ENCODE peak calls at places on chromosomes 6 and 20, in seven cellular contexts. F, R, B, O, C, H and A are unnamed samples.

GRCh38 chr20:2760381-2761305 is 39.8 kb downstream of the CPXM1 start:
- DNase-seq in F (no peak), R (no peak), B (no peak), O (no peak), C (no peak), H (no peak), A (no peak)

GRCh38 chr6:30888472-30889137 is 4.3 kb downstream of the DDR1 start:
- DNase-seq in F (no peak), R (no peak), B (no peak), O (no peak), C (no peak), H (peak; percentile 35), A (no peak)

GRCh38 chr6:146190581-146190980 is 161.7 kb downstream of the GRM1 start:
- DNase-seq in F (no peak), R (no peak), B (no peak), O (no peak), C (no peak), H (no peak), A (no peak)

GRCh38 chr6:21003780-21004541 is 469.7 kb downstream of the CDKAL1 start:
- DNase-seq in F (no peak), R (no peak), B (no peak), O (peak; percentile 29), C (no peak), H (peak; percentile 88), A (peak; percentile 58)

GRCh38 chr6:56076033-56076432 is 171.3 kb downstream of the COL21A1 start:
- DNase-seq in F (no peak), R (no peak), B (no peak), O (no peak), C (no peak), H (no peak), A (no peak)

GRCh38 chr6:104537185-104537584 is 322.5 kb downstream of the HACE1 start:
- DNase-seq in F (no peak), R (no peak), B (no peak), O (no peak), C (no peak), H (peak; percentile 56), A (no peak)

GRCh38 chr20:36480456-36481048 is 60.8 kb upstream of the MYL9 start:
- DNase-seq in F (no peak), R (no peak), B (no peak), O (no peak), C (no peak), H (no peak), A (no peak)

GRCh38 chr20:42024653-42025052 is 406.5 kb upstream of the CHD6 start:
- DNase-seq in F (no peak), R (no peak), B (no peak), O (peak; percentile 44), C (peak; percentile 29), H (no peak), A (peak; percentile 4)

GRCh38 chr20:62646851-62647520 is 4.7 kb downstream of the SLCO4A1 start:
- DNase-seq in F (no peak), R (no peak), B (no peak), O (peak; percentile 67), C (no peak), H (no peak), A (peak; percentile 48)

GRCh38 chr6:89459501-89459900 is 26.5 kb downstream of the ANKRD6 start:
- DNase-seq in F (no peak), R (no peak), B (no peak), O (no peak), C (no peak), H (no peak), A (no peak)

GRCh38 chr6:130575971-130576370 is 210.2 kb downstream of the TMEM200A start:
- DNase-seq in F (no peak), R (no peak), B (no peak), O (peak; percentile 34), C (no peak), H (no peak), A (peak; percentile 85)

GRCh38 chr20:20204326-20204725 is 152.0 kb downstream of the CFAP61 start:
- DNase-seq in F (no peak), R (no peak), B (no peak), O (no peak), C (no peak), H (no peak), A (no peak)

GRCh38 chr20:45890077-45890996 is 671 bp downstream of the NEURL2 start:
- DNase-seq in F (peak; percentile 75), R (peak; percentile 75), B (peak; percentile 83), O (no peak), C (peak; percentile 87), H (peak; percentile 76), A (peak; percentile 35)

GRCh38 chr20:15252289-15252688 is 914.9 kb upstream of the FLRT3 start:
- DNase-seq in F (no peak), R (no peak), B (no peak), O (no peak), C (no peak), H (no peak), A (no peak)

GRCh38 chr20:17652411-17652810 is 29.6 kb downstream of the RRBP1 start:
- DNase-seq in F (no peak), R (peak; percentile 26), B (no peak), O (no peak), C (no peak), H (no peak), A (no peak)

GRCh38 chr6:116373300-116373699 is 2.6 kb downstream of the DSE start:
- DNase-seq in F (no peak), R (no peak), B (no peak), O (no peak), C (no peak), H (no peak), A (no peak)

GRCh38 chr6:139028242-139028657 is 295 bp upstream of the ABRACL start:
- DNase-seq in F (no peak), R (no peak), B (no peak), O (no peak), C (no peak), H (peak; percentile 48), A (no peak)

GRCh38 chr20:32034581-32035397 is 17.3 kb upstream of the HCK start:
- DNase-seq in F (no peak), R (no peak), B (peak; percentile 51), O (no peak), C (no peak), H (peak; percentile 33), A (peak; percentile 56)

GRCh38 chr6:71675386-71675785 is 211.0 kb upstream of the RIMS1 start:
- DNase-seq in F (no peak), R (no peak), B (no peak), O (no peak), C (no peak), H (no peak), A (no peak)

GRCh38 chr6:71678081-71678480 is 208.3 kb upstream of the RIMS1 start:
- DNase-seq in F (no peak), R (no peak), B (no peak), O (no peak), C (no peak), H (no peak), A (no peak)

GRCh38 chr6:71681234-71681867 is 205.0 kb upstream of the RIMS1 start:
- DNase-seq in F (no peak), R (no peak), B (no peak), O (no peak), C (no peak), H (no peak), A (no peak)

DNA sequence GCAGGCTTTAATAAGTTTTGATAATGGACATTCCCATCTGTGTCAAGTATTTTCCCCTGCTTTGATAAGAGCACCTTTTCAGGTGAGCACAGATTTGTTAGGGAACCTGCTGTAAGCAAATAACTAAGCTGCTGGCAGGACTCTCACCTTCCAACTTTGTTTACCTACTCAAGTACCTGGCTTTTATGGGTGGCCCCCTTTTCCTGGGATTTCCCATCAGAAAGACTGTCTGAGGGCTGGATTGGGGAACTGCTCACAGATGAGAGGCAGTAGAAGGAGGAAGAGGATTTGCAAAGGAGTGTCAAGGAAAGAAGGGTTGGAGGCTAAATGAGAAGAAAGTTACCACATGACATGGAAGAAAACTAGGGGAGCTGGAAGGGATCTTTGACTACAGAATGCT is 210.1 kb upstream of the RIMS1 start:
- DNase-seq in F (no peak), R (no peak), B (no peak), O (no peak), C (no peak), H (no peak), A (no peak)
- TF ChIP-seq CTCF in F (no peak), R (no peak), B (no peak), O (no peak), C (no peak), H (no peak), A (no peak)

DNA sequence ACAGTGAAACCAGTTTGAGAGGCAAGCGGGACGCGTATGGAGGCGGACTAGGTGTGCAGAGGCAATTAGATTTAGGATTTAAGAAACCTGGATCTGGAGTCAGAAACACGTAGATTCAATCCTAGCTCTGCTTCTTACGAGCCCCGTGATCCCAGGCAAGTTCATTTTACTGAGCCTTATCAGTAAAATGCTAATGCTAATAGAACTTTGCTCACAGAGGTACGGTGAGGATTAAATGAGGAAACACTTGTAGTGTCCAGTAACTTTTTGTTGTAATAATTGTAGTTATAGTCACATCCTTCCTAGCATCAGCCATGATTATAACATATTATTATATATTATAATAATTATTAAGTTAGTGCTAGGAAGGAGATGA is 21.2 kb downstream of the DEF6 start:
- DNase-seq in F (no peak), R (no peak), B (no peak), O (no peak), C (no peak), H (no peak), A (no peak)
- H3K4me3 ChIP-seq in F (peak overlapping the region; percentile 68), R (peak overlapping the region; percentile 64), B (no peak overlapping the region), O (no peak overlapping the region), C (peak overlapping the region; percentile 40), H (peak overlapping the region; percentile 66), A (no peak overlapping the region)

DNA sequence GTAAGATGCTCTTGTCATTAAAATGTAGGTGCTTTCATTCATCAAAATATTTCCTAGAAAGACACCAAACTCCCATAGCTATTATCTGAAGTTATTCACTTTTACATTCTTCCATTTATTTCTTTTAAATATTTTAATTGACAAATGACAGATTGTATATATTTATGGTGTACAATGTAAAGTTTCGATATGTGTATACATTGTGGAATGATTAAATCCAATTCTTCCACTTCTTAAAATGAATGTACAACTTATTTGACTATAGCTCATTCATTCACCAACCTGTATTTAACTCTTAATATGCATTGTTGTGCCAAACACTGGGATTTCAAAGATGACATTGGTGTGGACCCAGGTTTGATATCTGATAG is 41.0 kb downstream of the CCN2 start:
- DNase-seq in F (no peak), R (no peak), B (no peak), O (no peak), C (no peak), H (no peak), A (no peak)
- TF ChIP-seq CTCF in F (no peak), R (peak; percentile 2), B (no peak), O (no peak), C (no peak), H (no peak), A (no peak)

DNA sequence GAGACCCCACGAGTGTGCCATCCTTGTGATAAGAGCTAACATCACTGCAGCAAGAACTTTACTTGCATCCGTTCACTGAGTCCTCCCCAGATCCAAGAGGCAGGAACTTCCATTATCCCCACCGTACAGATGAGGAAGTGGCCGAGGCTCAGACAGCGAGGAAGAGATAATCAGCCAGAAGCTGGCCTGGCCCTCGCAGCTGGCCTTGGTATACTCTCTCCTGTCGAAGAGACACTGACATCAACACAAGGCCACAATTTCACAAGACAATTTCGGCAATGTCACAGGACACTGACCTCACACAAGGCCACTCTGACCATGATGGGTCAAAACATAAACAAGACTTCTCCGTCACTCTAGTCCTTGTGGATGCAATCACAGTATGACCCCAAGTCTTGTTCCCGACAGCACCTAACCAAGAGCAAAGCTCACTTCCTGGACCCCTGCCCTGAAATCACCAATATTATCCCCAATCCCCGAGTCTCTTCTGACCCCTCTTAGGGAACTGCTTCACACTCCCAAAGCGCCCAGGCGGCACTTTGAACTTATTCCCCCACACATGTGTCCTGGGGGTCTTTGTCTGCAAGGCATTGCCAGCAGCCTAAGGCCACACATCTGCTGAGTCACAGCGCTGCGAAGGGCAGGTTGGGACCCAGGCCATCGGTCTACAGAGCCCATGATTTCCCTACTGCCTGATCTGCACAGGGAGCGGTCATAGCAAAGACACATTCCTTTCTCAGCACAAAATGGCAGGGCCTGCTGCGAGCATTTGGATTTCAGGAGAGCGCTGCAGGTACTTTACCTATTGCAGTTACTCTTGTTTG is 14.8 kb upstream of the VAPB start:
- DNase-seq in F (no peak), R (no peak), B (no peak), O (no peak), C (no peak), H (no peak), A (no peak)
- H3K4me3 ChIP-seq in F (no peak overlapping the region), R (no peak overlapping the region), B (no peak overlapping the region), O (no peak overlapping the region), C (no peak overlapping the region), H (no peak overlapping the region), A (no peak overlapping the region)